ENCODE peak calls at places on chromosomes 4 and X, in four cellular contexts. I is GM12878, R is K562, F is HepG2. T is an unnamed sample.

GRCh38 chrX:68238568-68238967 is 194.7 kb downstream of the OPHN1 start:
- DNase-seq in F (no peak), I (no peak), R (no peak), T (peak)

GRCh38 chr4:30718021-30718888 is 1.9 kb upstream of the PCDH7 start:
- DNase-seq in F (no peak), I (no peak), R (no peak), T (peak)

GRCh38 chr4:75708218-75708691 is 16.1 kb upstream of the USO1 start:
- DNase-seq in F (peak), I (no peak), R (no peak), T (no peak)

GRCh38 chr4:66893807-66894206 is 651.5 kb downstream of the CENPC start:
- DNase-seq in F (no peak), I (no peak), R (no peak), T (no peak)

GRCh38 chr4:96407651-96408342 is 567.9 kb downstream of the PDHA2 start:
- DNase-seq in I (no peak), R (no peak), F (no peak), T (peak)

GRCh38 chr4:8409271-8410065 is 31.1 kb downstream of the ACOX3 start:
- DNase-seq in R (peak), I (no peak), F (no peak), T (no peak)

GRCh38 chr4:162360369-162361149 is 196.8 kb upstream of the FSTL5 start:
- DNase-seq in I (no peak), R (no peak), F (no peak), T (no peak)

GRCh38 chr4:16050669-16051068 is 33.2 kb downstream of the PROM1 start:
- DNase-seq in F (no peak), R (no peak), I (no peak), T (no peak)

GRCh38 chrX:49773993-49774392 is 55.1 kb upstream of the PAGE4 start:
- DNase-seq in F (no peak), R (no peak), I (no peak), T (no peak)

GRCh38 chrX:134551365-134552095 is 91.6 kb downstream of the HPRT1 start:
- DNase-seq in R (no peak), F (no peak), I (no peak), T (no peak)

GRCh38 chr4:25862411-25863346 is at the start of gene SEL1L3:
- DNase-seq in R (peak), I (no peak), F (no peak), T (peak)

GRCh38 chrX:16946971-16947562 is 609 bp downstream of the REPS2 start:
- DNase-seq in R (peak), I (no peak), F (no peak), T (peak)

GRCh38 chr4:17688011-17688441 is 73.6 kb downstream of the MED28 start:
- DNase-seq in F (no peak), I (no peak), R (no peak), T (no peak)

GRCh38 chr4:172813359-172813923 is 355.2 kb upstream of the GALNT7 start:
- DNase-seq in I (peak), F (no peak), R (no peak), T (no peak)

GRCh38 chrX:132631579-132632232 is 142.9 kb upstream of the MBNL3 start:
- DNase-seq in F (peak), I (no peak), R (peak), T (peak)

GRCh38 chrX:111511477-111511876 is at the start of gene SERTM2:
- DNase-seq in R (no peak), I (no peak), F (no peak), T (no peak)

GRCh38 chrX:26026179-26026578 is 112.0 kb upstream of the MAGEB18 start:
- DNase-seq in R (no peak), I (no peak), F (no peak), T (no peak)

GRCh38 chr4:153099391-153100140 is 104.7 kb upstream of the TRIM2 start:
- DNase-seq in R (no peak), F (no peak), I (no peak), T (no peak)

GRCh38 chrX:129599996-129600395 is 54.8 kb downstream of the APLN start:
- DNase-seq in F (no peak), R (no peak), I (no peak), T (no peak)

GRCh38 chr4:10114607-10115006 is 2.0 kb downstream of the WDR1 start:
- DNase-seq in F (no peak), R (no peak), I (no peak), T (no peak)

GRCh38 chr4:156873776-156874175 is 97.8 kb downstream of the PDGFC start:
- DNase-seq in R (no peak), I (no peak), F (no peak), T (no peak)

GRCh38 chr4:158710814-158711213 is 12.4 kb downstream of the PPID start:
- DNase-seq in F (no peak), R (no peak), I (no peak), T (no peak)

GRCh38 chr4:74038161-74039064 is at the start of gene CXCL3:
- DNase-seq in R (peak), F (no peak), I (no peak), T (peak)

GRCh38 chr4:176191974-176192373 is 3.4 kb downstream of the SPATA4 start:
- DNase-seq in R (no peak), F (no peak), I (no peak), T (no peak)

GRCh38 chr4:54185871-54186270 is 43.2 kb upstream of the PDGFRA start:
- DNase-seq in R (no peak), I (no peak), F (no peak), T (no peak)

GRCh38 chr4:166143227-166143626 is 270.2 kb downstream of the TLL1 start:
- DNase-seq in R (no peak), I (no peak), F (no peak), T (no peak)

GRCh38 chrX:129825746-129826505 is 17.8 kb downstream of the ZDHHC9 start:
- DNase-seq in I (no peak), R (no peak), F (peak), T (no peak)

GRCh38 chrX:140836874-140837273 is 127.3 kb downstream of the LINC00632 start:
- DNase-seq in I (no peak), F (no peak), R (no peak), T (no peak)

GRCh38 chr4:67204441-67204840 is 340.9 kb downstream of the CENPC start:
- DNase-seq in R (no peak), F (no peak), I (no peak), T (peak)

GRCh38 chr4:153427363-153428071 is 38.6 kb upstream of the TMEM131L start:
- DNase-seq in R (no peak), F (no peak), I (no peak), T (no peak)

GRCh38 chrX:112820364-112821308 is 20.0 kb downstream of the AMOT start:
- DNase-seq in I (no peak), F (no peak), R (no peak), T (no peak)

DNA sequence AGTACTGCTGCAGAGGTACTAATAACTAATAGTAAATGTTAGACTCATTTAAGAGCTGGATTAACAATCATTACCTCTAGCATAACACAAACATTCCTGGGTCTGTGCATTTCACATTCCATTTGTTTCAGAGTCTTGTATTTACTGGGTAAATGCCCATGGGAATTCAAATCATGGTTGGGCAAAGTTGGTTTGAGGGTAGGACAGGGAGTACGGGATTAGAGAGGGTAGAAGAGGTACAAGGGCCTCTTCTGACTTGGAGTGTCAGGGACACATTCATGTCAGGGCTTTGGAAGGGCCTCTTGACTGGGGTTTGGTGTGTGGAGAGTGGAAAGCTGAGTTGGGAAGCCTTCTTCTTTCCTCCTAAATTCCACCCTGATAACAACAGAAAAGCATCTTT is 65.9 kb downstream of the WWC2 start:
- DNase-seq in R (no peak), I (no peak), F (no peak), T (no peak)
- TF ChIP-seq FOXK2 in R (no peak), I (no peak), F (no peak), T (no peak)

GRCh38 chrX:12898073-12898472 is 8.3 kb upstream of the TLR8 start:
- DNase-seq in F (no peak), R (no peak), I (no peak), T (no peak)
- TF ChIP-seq FOXK2 in F (no peak), R (no peak), I (no peak), T (no peak)

GRCh38 chr4:185219551-185220344 is 10.3 kb downstream of the SNX25 start:
- DNase-seq in R (no peak), I (no peak), F (no peak), T (no peak)

GRCh38 chr4:185221912-185222311 is 12.5 kb downstream of the SNX25 start:
- DNase-seq in I (no peak), R (no peak), F (no peak), T (no peak)

GRCh38 chr4:185221491-185221890 is 12.1 kb downstream of the SNX25 start:
- DNase-seq in I (no peak), F (no peak), R (no peak), T (no peak)

GRCh38 chr4:185224597-185224996 is 15.2 kb downstream of the SNX25 start:
- DNase-seq in I (no peak), F (no peak), R (peak), T (no peak)

GRCh38 chr4:185222598-185222997 is 13.2 kb downstream of the SNX25 start:
- DNase-seq in R (no peak), I (no peak), F (no peak), T (no peak)
- TF ChIP-seq FOXK2 in R (no peak), I (no peak), F (no peak), T (no peak)

GRCh38 chr4:132276989-132277388 is 872.1 kb upstream of the PCDH10 start:
- DNase-seq in F (no peak), I (no peak), R (no peak), T (no peak)

GRCh38 chr4:132276185-132276584 is 872.9 kb upstream of the PCDH10 start:
- DNase-seq in F (no peak), R (no peak), I (no peak), T (no peak)

DNA sequence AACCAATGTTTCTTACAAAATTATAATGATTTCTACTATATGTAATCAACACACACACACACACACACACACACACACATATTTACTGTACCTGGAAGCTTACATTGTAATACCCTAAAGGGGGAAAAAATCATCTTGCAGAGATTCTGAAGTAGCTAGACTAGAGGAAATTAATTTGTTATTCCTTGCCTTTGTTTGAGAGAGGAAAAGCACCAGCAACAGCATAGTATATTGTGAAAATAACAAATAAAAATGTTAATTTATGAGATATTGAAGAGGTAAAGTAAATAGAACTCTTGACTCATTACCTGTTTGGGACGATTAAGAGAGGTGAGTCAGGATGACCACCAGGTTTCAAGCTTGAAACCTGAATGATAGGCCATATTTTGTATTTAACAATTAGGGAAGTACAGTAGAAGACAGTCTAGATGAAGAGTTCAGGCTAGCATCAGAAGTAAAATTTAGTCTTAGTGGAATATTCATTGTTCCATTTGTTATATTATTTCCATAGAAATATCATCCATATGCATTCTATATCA is 873.4 kb upstream of the PCDH10 start:
- DNase-seq in R (no peak), F (no peak), I (no peak), T (no peak)
- TF ChIP-seq FOXK2 in R (no peak), F (no peak), I (no peak), T (no peak)

GRCh38 chr4:170102426-170102825 is 12.7 kb upstream of the AADAT start:
- DNase-seq in F (peak), R (no peak), I (no peak), T (no peak)

GRCh38 chr4:170093978-170094377 is 4.2 kb upstream of the AADAT start:
- DNase-seq in R (no peak), I (no peak), F (no peak), T (no peak)

DNA sequence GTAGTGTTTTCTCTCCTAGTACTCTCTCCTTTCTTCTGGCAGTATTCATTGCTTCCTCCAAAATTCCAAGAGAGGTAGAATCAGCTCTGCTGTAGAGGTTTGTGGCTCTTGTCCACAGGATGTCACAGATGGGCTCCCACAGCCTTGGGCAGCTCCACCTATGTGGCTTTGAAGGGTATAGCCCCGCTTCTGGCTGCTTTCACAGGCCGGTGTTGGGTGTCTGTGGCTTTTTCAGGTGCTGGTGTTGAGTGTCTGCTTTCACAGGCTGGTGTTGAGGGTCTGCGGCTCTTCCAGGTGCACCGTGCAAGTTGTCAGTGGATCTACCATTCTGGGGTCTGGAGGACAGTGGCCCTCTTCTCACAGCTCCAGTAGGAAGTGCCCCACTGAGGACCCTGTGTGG is 7.9 kb upstream of the AADAT start:
- DNase-seq in I (no peak), F (no peak), R (no peak), T (no peak)
- TF ChIP-seq FOXK2 in I (no peak), F (no peak), R (no peak), T (no peak)

DNA sequence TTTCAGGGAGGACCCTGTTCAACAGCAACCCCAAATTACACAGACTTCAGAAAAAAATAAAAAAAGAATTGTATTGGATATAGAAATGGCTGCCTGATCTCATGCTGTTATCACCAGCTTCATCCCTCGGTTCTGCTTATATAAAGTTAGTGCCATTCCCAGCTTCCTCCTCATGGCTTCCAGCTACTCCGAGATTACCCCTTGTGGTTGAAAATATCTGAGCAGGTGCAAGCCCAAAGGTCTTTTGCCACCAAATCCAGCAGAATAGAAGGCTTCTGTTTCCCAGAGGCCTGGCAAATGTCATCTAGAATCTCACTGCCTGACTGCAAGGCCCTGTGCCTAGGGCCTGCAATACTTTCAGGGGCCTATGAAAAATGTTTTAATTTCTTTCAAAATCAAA is 13.8 kb upstream of the HPGDS start:
- DNase-seq in I (no peak), F (no peak), R (no peak), T (no peak)
- TF ChIP-seq FOXK2 in I (no peak), F (no peak), R (no peak), T (no peak)

GRCh38 chrX:10620121-10620699 is at the start of gene MID1:
- DNase-seq in R (no peak), I (no peak), F (no peak), T (peak)
- TF ChIP-seq FOXK2 in R (no peak), I (no peak), F (no peak), T (no peak)